ENCODE peak calls at places on chromosome 17, in nine cellular contexts. I is gastrocnemius medialis, Y is neural progenitor cell, R is stomach, Z is IMR-90, E is right cardiac atrium, O is heart left ventricle, A is left ventricle myocardium inferior, C is Panc1. W is an unnamed sample.
A peak's percentile ranks its signal among the peaks of the same experiment; 100 is the strongest.

GRCh38 chr17:62714016-62714777 is 86.7 kb downstream of the MRC2 start:
- DNase-seq in I (no peak), Y (no peak), R (no peak), Z (peak; percentile 79), E (no peak), O (no peak), A (no peak), C (no peak), W (no peak)

GRCh38 chr17:45954914-45955313 is 44.1 kb upstream of the STH start:
- DNase-seq in I (no peak), Y (no peak), R (no peak), Z (no peak), E (no peak), O (no peak), A (no peak), C (no peak), W (no peak)

GRCh38 chr17:731943-732787 is at the start of gene TLCD3A:
- DNase-seq in I (peak; percentile 45), Y (peak; percentile 86), R (peak; percentile 87), Z (peak; percentile 55), E (peak; percentile 94), O (peak; percentile 86), A (peak; percentile 80), C (no peak), W (peak; percentile 84)

GRCh38 chr17:56393156-56393555 is 200.3 kb upstream of the NOG start:
- DNase-seq in I (no peak), Y (no peak), R (no peak), Z (no peak), E (no peak), O (no peak), A (no peak), C (no peak), W (no peak)

GRCh38 chr17:9409430-9409829 is 166.2 kb downstream of the STX8 start:
- DNase-seq in I (no peak), Y (no peak), R (no peak), Z (no peak), E (no peak), O (no peak), A (no peak), C (no peak), W (no peak)

GRCh38 chr17:73950515-73950914 is 253.0 kb upstream of the RPL38 start:
- DNase-seq in I (no peak), Y (no peak), R (peak; percentile 21), Z (no peak), E (no peak), O (no peak), A (no peak), C (no peak), W (no peak)

GRCh38 chr17:10460062-10460461 is 9.3 kb downstream of the MYH4 start:
- DNase-seq in I (no peak), Y (no peak), R (no peak), Z (no peak), E (no peak), O (no peak), A (no peak), C (no peak), W (no peak)

GRCh38 chr17:81967533-81968395 is 6.8 kb upstream of the NOTUM start:
- DNase-seq in I (peak; percentile 78), Y (peak; percentile 94), R (peak; percentile 81), Z (peak; percentile 32), E (peak; percentile 90), O (peak; percentile 88), A (peak; percentile 83), C (no peak), W (peak; percentile 90)

GRCh38 chr17:34126496-34126895 is 128.6 kb upstream of the CCL2 start:
- DNase-seq in I (no peak), Y (no peak), R (no peak), Z (no peak), E (no peak), O (no peak), A (no peak), C (no peak), W (no peak)

GRCh38 chr17:13365331-13365730 is 236.4 kb downstream of the HS3ST3A1 start:
- DNase-seq in I (no peak), Y (no peak), R (no peak), Z (peak; percentile 74), E (no peak), O (no peak), A (no peak), C (no peak), W (no peak)

GRCh38 chr17:56317351-56318208 is 164.3 kb downstream of the ANKFN1 start:
- DNase-seq in I (no peak), Y (no peak), R (no peak), Z (no peak), E (no peak), O (no peak), A (no peak), C (no peak), W (no peak)

GRCh38 chr17:45345554-45346254 is 28.9 kb upstream of the MAP3K14 start:
- DNase-seq in I (peak; percentile 35), Y (no peak), R (no peak), Z (peak; percentile 88), E (peak; percentile 65), O (no peak), A (no peak), C (no peak), W (no peak)

DNA sequence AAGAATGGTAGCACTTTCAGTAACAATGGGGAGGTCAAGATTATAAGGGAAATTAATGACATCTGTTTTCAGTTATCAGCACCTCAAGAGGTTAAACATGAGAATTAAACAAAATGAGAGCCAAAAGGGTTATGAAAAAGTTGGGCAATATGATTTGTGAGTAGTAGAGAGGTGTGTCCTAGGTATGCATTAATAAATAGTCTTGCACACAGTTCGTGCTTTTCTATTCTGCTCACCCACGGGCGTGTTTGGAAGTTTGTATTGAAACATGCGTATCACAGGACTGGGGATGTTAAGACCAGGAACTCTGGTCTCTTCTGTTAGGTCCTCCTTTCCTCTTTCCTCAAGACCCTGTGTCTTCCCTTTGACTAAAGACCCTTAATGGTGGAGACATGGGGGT is 6.0 kb downstream of the BPTF start:
- DNase-seq in I (no peak), Y (no peak), R (no peak), Z (no peak), E (no peak), O (no peak), A (no peak), C (no peak), W (no peak)
- H3K4me1 ChIP-seq in I (peaks cover 64% of the 10 kb centered on the region), Y (peaks cover 38% of the 10 kb centered on the region), R (peaks cover 41% of the 10 kb centered on the region), Z (peaks cover 13% of the 10 kb centered on the region), E (peaks cover 13% of the 10 kb centered on the region), O (peaks cover 74% of the 10 kb centered on the region), A (peaks cover 76% of the 10 kb centered on the region), C (peaks cover 2% of the 10 kb centered on the region), W (peaks cover 57% of the 10 kb centered on the region)

DNA sequence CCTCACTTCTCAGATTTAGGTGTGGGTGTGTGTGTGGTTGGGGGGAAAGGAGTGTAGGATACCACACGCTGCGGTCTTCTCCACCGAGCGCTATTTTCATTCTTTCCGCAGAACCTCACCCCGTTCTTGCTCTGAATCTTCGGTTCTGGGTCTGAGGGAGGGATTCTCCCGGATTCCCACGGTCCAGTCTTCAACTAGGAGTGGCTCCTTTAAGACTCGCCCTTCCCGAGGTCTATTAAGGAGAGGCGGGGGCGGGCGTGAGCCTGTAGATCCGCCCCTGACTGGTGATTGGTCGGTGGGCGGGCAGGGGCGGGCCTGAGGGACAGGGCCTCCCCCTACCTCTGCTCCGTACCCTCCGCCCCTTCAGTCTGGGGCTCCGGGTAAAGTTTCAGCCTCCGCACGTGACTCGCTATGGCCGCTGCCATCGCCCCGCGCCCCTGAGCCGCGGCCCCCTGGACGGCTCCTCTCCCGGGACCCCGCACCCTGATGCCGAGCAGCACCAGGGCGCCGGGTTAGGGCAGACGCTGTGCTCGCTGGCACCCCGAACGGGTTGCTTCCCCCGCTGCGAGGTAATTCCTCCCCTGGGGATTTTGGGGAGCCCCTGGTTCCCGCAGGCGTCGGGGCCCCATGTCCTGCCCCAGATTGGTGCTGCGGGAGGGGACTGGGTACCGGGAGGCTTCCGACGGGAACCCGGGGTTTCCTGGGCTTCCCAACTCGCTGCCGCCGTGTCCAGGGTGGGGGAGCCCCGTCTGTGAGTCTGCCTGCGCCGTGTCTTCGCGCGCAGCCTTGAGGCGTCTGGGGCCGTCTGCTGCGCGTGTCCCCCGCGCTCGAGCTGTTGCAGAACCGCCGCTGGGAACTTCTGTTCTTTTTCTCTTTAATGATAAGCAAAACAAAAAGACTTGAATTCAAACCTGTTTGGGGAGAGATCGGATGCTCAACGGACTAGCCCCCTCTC is 9.2 kb downstream of the RARA start:
- DNase-seq in I (peak; percentile 98), Y (peak; percentile 98), R (peak; percentile 97), Z (peak; percentile 94), E (peak; percentile 99), O (peak; percentile 96), A (peak; percentile 97), C (no peak), W (peak; percentile 97)
- H3K4me1 ChIP-seq in I (peaks cover 89% of the 10 kb centered on the region), Y (peaks cover 46% of the 10 kb centered on the region), R (peaks cover 92% of the 10 kb centered on the region), Z (peaks cover 67% of the 10 kb centered on the region), E (peaks cover 41% of the 10 kb centered on the region), O (peaks cover 82% of the 10 kb centered on the region), A (peaks cover 98% of the 10 kb centered on the region), C (peaks cover 77% of the 10 kb centered on the region), W (peaks cover 74% of the 10 kb centered on the region)

DNA sequence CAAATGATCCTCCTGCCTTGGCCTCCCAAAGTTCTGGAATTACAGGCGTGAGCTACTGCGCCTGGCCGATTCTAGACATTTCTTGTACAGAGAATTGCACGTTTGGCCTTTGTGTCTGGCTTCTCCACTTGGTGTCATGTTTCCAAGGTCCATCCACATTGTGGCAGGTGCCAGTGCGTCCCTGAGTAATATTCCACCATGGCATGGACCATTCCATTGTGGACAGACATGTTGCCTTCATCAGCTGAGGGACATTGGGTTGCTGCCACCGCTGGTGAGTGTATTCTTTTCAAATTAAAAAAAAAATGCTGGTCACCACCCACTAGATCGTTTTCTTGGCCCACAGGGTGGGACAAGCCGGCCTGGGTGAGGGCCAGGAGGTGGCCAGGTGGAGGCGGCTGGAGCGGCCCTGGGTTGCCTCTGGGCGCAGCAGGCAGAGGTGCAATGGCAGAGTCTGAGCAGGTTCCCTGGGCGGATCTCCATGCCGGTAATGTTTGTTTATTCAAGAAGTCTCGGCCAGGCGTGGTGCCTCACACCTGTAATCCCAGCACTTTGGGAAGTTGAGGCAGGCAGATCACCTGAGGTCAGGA is 274.1 kb downstream of the SEC14L1 start:
- DNase-seq in I (no peak), Y (no peak), R (no peak), Z (no peak), E (no peak), O (no peak), A (no peak), C (no peak), W (no peak)
- H3K4me1 ChIP-seq in I (peaks cover 32% of the 10 kb centered on the region), Y (peaks cover 11% of the 10 kb centered on the region), R (peaks cover 68% of the 10 kb centered on the region), Z (peaks cover 36% of the 10 kb centered on the region), E (peaks cover 4% of the 10 kb centered on the region), O (peaks cover 33% of the 10 kb centered on the region), A (peaks cover 31% of the 10 kb centered on the region), C (peaks cover 61% of the 10 kb centered on the region), W (peaks cover 20% of the 10 kb centered on the region)

GRCh38 chr17:43014946-43015519 is 7.2 kb downstream of the VAT1 start:
- DNase-seq in I (no peak), Y (no peak), R (no peak), Z (no peak), E (no peak), O (no peak), A (no peak), C (no peak), W (no peak)

GRCh38 chr17:43015579-43015978 is 6.6 kb downstream of the VAT1 start:
- DNase-seq in I (peak; percentile 50), Y (no peak), R (no peak), Z (no peak), E (peak; percentile 91), O (peak; percentile 81), A (peak; percentile 72), C (no peak), W (peak; percentile 87)

GRCh38 chr17:43018008-43018853 is 4.0 kb downstream of the VAT1 start:
- DNase-seq in I (no peak), Y (peak; percentile 77), R (no peak), Z (no peak), E (no peak), O (no peak), A (no peak), C (no peak), W (no peak)

GRCh38 chr17:43014020-43014615 is 7.5 kb downstream of the IFI35 start:
- DNase-seq in I (no peak), Y (no peak), R (no peak), Z (no peak), E (no peak), O (no peak), A (no peak), C (no peak), W (no peak)

GRCh38 chr17:43016216-43016615 is 6.0 kb downstream of the VAT1 start:
- DNase-seq in I (no peak), Y (no peak), R (no peak), Z (no peak), E (peak; percentile 51), O (no peak), A (no peak), C (no peak), W (no peak)
- H3K4me1 ChIP-seq in I (peaks cover 14% of the 10 kb centered on the region), Y (peaks cover 7% of the 10 kb centered on the region), R (peaks cover 54% of the 10 kb centered on the region), Z (peaks cover 12% of the 10 kb centered on the region), E (peaks cover 22% of the 10 kb centered on the region), O (peaks cover 75% of the 10 kb centered on the region), A (peaks cover 91% of the 10 kb centered on the region), C (peaks cover 18% of the 10 kb centered on the region), W (peaks cover 11% of the 10 kb centered on the region)